ENCODE peak calls at places on chromosome 14, in nine cellular contexts. One of them, this sample, is unnamed.

GRCh38 chr14:33631021-33631420 is 319.9 kb downstream of the EGLN3 start:
- DNase-seq in DND-41: no peak
- DNase-seq in AG04450: no peak
- DNase-seq in GM23338: no peak
- DNase-seq in brain microvascular endothelial cell: no peak
- DNase-seq in fibroblast of lung: peak
- DNase-seq in colonic mucosa: no peak
- DNase-seq in epithelial cell of esophagus: no peak
- DNase-seq in suprapubic skin: no peak
- DNase-seq in this sample: no peak

GRCh38 chr14:87108726-87109125 is 884.3 kb downstream of the GALC start:
- DNase-seq in DND-41: no peak
- DNase-seq in AG04450: peak
- DNase-seq in GM23338: no peak
- DNase-seq in brain microvascular endothelial cell: no peak
- DNase-seq in fibroblast of lung: peak
- DNase-seq in colonic mucosa: no peak
- DNase-seq in epithelial cell of esophagus: peak
- DNase-seq in suprapubic skin: no peak
- DNase-seq in this sample: peak

GRCh38 chr14:105394714-105395537 is 3.4 kb upstream of the TEX22 start:
- DNase-seq in DND-41: no peak
- DNase-seq in AG04450: no peak
- DNase-seq in GM23338: no peak
- DNase-seq in brain microvascular endothelial cell: no peak
- DNase-seq in fibroblast of lung: no peak
- DNase-seq in colonic mucosa: no peak
- DNase-seq in epithelial cell of esophagus: no peak
- DNase-seq in suprapubic skin: no peak
- DNase-seq in this sample: no peak

GRCh38 chr14:79080040-79080439 is 909.9 kb downstream of the NRXN3 start:
- DNase-seq in DND-41: no peak
- DNase-seq in AG04450: no peak
- DNase-seq in GM23338: no peak
- DNase-seq in brain microvascular endothelial cell: no peak
- DNase-seq in fibroblast of lung: no peak
- DNase-seq in colonic mucosa: no peak
- DNase-seq in epithelial cell of esophagus: no peak
- DNase-seq in suprapubic skin: no peak
- DNase-seq in this sample: no peak

GRCh38 chr14:32507029-32507984 is 178.2 kb downstream of the AKAP6 start:
- DNase-seq in DND-41: no peak
- DNase-seq in AG04450: peak
- DNase-seq in GM23338: no peak
- DNase-seq in brain microvascular endothelial cell: peak
- DNase-seq in fibroblast of lung: peak
- DNase-seq in colonic mucosa: no peak
- DNase-seq in epithelial cell of esophagus: peak
- DNase-seq in suprapubic skin: no peak
- DNase-seq in this sample: peak

GRCh38 chr14:94388896-94389469 is 581 bp upstream of the SERPINA1 start:
- DNase-seq in DND-41: no peak
- DNase-seq in AG04450: no peak
- DNase-seq in GM23338: no peak
- DNase-seq in brain microvascular endothelial cell: no peak
- DNase-seq in fibroblast of lung: no peak
- DNase-seq in colonic mucosa: no peak
- DNase-seq in epithelial cell of esophagus: no peak
- DNase-seq in suprapubic skin: no peak
- DNase-seq in this sample: no peak

GRCh38 chr14:53979747-53980642 is 23.4 kb upstream of the BMP4 start:
- DNase-seq in DND-41: no peak
- DNase-seq in AG04450: no peak
- DNase-seq in GM23338: peak
- DNase-seq in brain microvascular endothelial cell: peak
- DNase-seq in fibroblast of lung: peak
- DNase-seq in colonic mucosa: no peak
- DNase-seq in epithelial cell of esophagus: no peak
- DNase-seq in suprapubic skin: peak
- DNase-seq in this sample: peak

GRCh38 chr14:50311337-50311973 is 574 bp downstream of the L2HGDH start:
- DNase-seq in DND-41: no peak
- DNase-seq in AG04450: no peak
- DNase-seq in GM23338: no peak
- DNase-seq in brain microvascular endothelial cell: no peak
- DNase-seq in fibroblast of lung: no peak
- DNase-seq in colonic mucosa: peak
- DNase-seq in epithelial cell of esophagus: peak
- DNase-seq in suprapubic skin: no peak
- DNase-seq in this sample: no peak

GRCh38 chr14:101557811-101558738 is 3.2 kb upstream of the DIO3 start:
- DNase-seq in DND-41: no peak
- DNase-seq in AG04450: no peak
- DNase-seq in GM23338: peak
- DNase-seq in brain microvascular endothelial cell: no peak
- DNase-seq in fibroblast of lung: no peak
- DNase-seq in colonic mucosa: no peak
- DNase-seq in epithelial cell of esophagus: no peak
- DNase-seq in suprapubic skin: no peak
- DNase-seq in this sample: no peak

GRCh38 chr14:50906326-50906725 is 34.5 kb downstream of the ABHD12B start:
- DNase-seq in DND-41: no peak
- DNase-seq in AG04450: no peak
- DNase-seq in GM23338: no peak
- DNase-seq in brain microvascular endothelial cell: no peak
- DNase-seq in fibroblast of lung: no peak
- DNase-seq in colonic mucosa: no peak
- DNase-seq in epithelial cell of esophagus: no peak
- DNase-seq in suprapubic skin: no peak
- DNase-seq in this sample: no peak

GRCh38 chr14:68501621-68502052 is 291.2 kb downstream of the ZFP36L1 start:
- DNase-seq in DND-41: no peak
- DNase-seq in AG04450: no peak
- DNase-seq in GM23338: no peak
- DNase-seq in brain microvascular endothelial cell: no peak
- DNase-seq in fibroblast of lung: no peak
- DNase-seq in colonic mucosa: no peak
- DNase-seq in epithelial cell of esophagus: no peak
- DNase-seq in suprapubic skin: no peak
- DNase-seq in this sample: no peak

GRCh38 chr14:23173039-23173438 is 10.4 kb downstream of the SLC7A8 start:
- DNase-seq in DND-41: no peak
- DNase-seq in AG04450: no peak
- DNase-seq in GM23338: no peak
- DNase-seq in brain microvascular endothelial cell: no peak
- DNase-seq in fibroblast of lung: no peak
- DNase-seq in colonic mucosa: no peak
- DNase-seq in epithelial cell of esophagus: no peak
- DNase-seq in suprapubic skin: no peak
- DNase-seq in this sample: no peak

DNA sequence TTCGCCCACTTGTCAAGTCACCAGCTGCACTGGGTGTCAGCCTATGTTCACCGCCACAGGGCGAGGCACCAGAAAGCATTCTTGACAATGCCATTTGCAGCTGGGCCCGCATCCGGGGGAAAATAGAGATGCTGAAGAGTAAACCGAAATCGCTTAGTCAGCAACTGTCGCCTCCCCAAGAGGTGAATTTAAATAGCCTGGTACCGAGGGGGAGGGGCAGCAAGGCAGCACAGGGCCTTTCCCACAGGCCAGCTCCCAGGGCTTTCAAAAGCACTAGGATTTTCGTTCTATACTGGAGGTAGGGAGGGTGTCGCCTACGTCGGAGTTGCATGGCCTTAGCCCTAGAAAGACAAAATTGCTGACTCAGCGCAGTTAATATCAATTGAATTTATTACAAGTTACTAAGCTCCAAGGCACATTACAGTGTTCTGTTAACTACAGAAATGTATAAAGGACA is 4.3 kb downstream of the IRF2BPL start:
- DNase-seq in DND-41: peak
- DNase-seq in AG04450: no peak
- DNase-seq in GM23338: peak
- DNase-seq in brain microvascular endothelial cell: no peak
- DNase-seq in fibroblast of lung: peak
- DNase-seq in colonic mucosa: peak
- DNase-seq in epithelial cell of esophagus: no peak
- DNase-seq in suprapubic skin: no peak
- DNase-seq in this sample: no peak
- H3K4me3 ChIP-seq in DND-41: no peak
- H3K4me3 ChIP-seq in AG04450: peak
- H3K4me3 ChIP-seq in GM23338: peak
- H3K4me3 ChIP-seq in brain microvascular endothelial cell: peak
- H3K4me3 ChIP-seq in fibroblast of lung: peak
- H3K4me3 ChIP-seq in colonic mucosa: peak
- H3K4me3 ChIP-seq in epithelial cell of esophagus: peak
- H3K4me3 ChIP-seq in suprapubic skin: peak
- H3K4me3 ChIP-seq in this sample: peak

GRCh38 chr14:27917896-27918295 is 848.7 kb upstream of the FOXG1 start:
- DNase-seq in DND-41: no peak
- DNase-seq in AG04450: no peak
- DNase-seq in GM23338: peak
- DNase-seq in brain microvascular endothelial cell: no peak
- DNase-seq in fibroblast of lung: no peak
- DNase-seq in colonic mucosa: no peak
- DNase-seq in epithelial cell of esophagus: no peak
- DNase-seq in suprapubic skin: no peak
- DNase-seq in this sample: no peak
- H3K4me3 ChIP-seq in DND-41: no peak
- H3K4me3 ChIP-seq in AG04450: no peak
- H3K4me3 ChIP-seq in GM23338: no peak
- H3K4me3 ChIP-seq in brain microvascular endothelial cell: no peak
- H3K4me3 ChIP-seq in fibroblast of lung: no peak
- H3K4me3 ChIP-seq in colonic mucosa: no peak
- H3K4me3 ChIP-seq in epithelial cell of esophagus: no peak
- H3K4me3 ChIP-seq in suprapubic skin: no peak
- H3K4me3 ChIP-seq in this sample: no peak

GRCh38 chr14:88547386-88547780 is 7.4 kb downstream of the PTPN21 start:
- DNase-seq in DND-41: no peak
- DNase-seq in AG04450: no peak
- DNase-seq in GM23338: no peak
- DNase-seq in brain microvascular endothelial cell: no peak
- DNase-seq in fibroblast of lung: no peak
- DNase-seq in colonic mucosa: no peak
- DNase-seq in epithelial cell of esophagus: no peak
- DNase-seq in suprapubic skin: no peak
- DNase-seq in this sample: no peak
- H3K4me3 ChIP-seq in DND-41: no peak
- H3K4me3 ChIP-seq in AG04450: no peak
- H3K4me3 ChIP-seq in GM23338: no peak
- H3K4me3 ChIP-seq in brain microvascular endothelial cell: no peak
- H3K4me3 ChIP-seq in fibroblast of lung: no peak
- H3K4me3 ChIP-seq in colonic mucosa: no peak
- H3K4me3 ChIP-seq in epithelial cell of esophagus: no peak
- H3K4me3 ChIP-seq in suprapubic skin: no peak
- H3K4me3 ChIP-seq in this sample: no peak

GRCh38 chr14:74642011-74642410 is 30.0 kb upstream of the LTBP2 start:
- DNase-seq in DND-41: no peak
- DNase-seq in AG04450: no peak
- DNase-seq in GM23338: no peak
- DNase-seq in brain microvascular endothelial cell: no peak
- DNase-seq in fibroblast of lung: no peak
- DNase-seq in colonic mucosa: no peak
- DNase-seq in epithelial cell of esophagus: no peak
- DNase-seq in suprapubic skin: no peak
- DNase-seq in this sample: no peak
- H3K4me3 ChIP-seq in DND-41: no peak
- H3K4me3 ChIP-seq in AG04450: no peak
- H3K4me3 ChIP-seq in GM23338: no peak
- H3K4me3 ChIP-seq in brain microvascular endothelial cell: no peak
- H3K4me3 ChIP-seq in fibroblast of lung: no peak
- H3K4me3 ChIP-seq in colonic mucosa: no peak
- H3K4me3 ChIP-seq in epithelial cell of esophagus: no peak
- H3K4me3 ChIP-seq in suprapubic skin: no peak
- H3K4me3 ChIP-seq in this sample: no peak

GRCh38 chr14:76376409-76376877 is 506 bp downstream of the ESRRB start:
- DNase-seq in DND-41: no peak
- DNase-seq in AG04450: no peak
- DNase-seq in GM23338: no peak
- DNase-seq in brain microvascular endothelial cell: no peak
- DNase-seq in fibroblast of lung: no peak
- DNase-seq in colonic mucosa: no peak
- DNase-seq in epithelial cell of esophagus: no peak
- DNase-seq in suprapubic skin: no peak
- DNase-seq in this sample: no peak
- H3K4me3 ChIP-seq in DND-41: no peak
- H3K4me3 ChIP-seq in AG04450: peak
- H3K4me3 ChIP-seq in GM23338: peak
- H3K4me3 ChIP-seq in brain microvascular endothelial cell: peak
- H3K4me3 ChIP-seq in fibroblast of lung: peak
- H3K4me3 ChIP-seq in colonic mucosa: no peak
- H3K4me3 ChIP-seq in epithelial cell of esophagus: peak
- H3K4me3 ChIP-seq in suprapubic skin: peak
- H3K4me3 ChIP-seq in this sample: no peak

GRCh38 chr14:65318636-65319506 is 93.7 kb upstream of the FUT8 start:
- DNase-seq in DND-41: no peak
- DNase-seq in AG04450: no peak
- DNase-seq in GM23338: no peak
- DNase-seq in brain microvascular endothelial cell: no peak
- DNase-seq in fibroblast of lung: no peak
- DNase-seq in colonic mucosa: no peak
- DNase-seq in epithelial cell of esophagus: no peak
- DNase-seq in suprapubic skin: no peak
- DNase-seq in this sample: no peak
- H3K4me3 ChIP-seq in DND-41: no peak
- H3K4me3 ChIP-seq in AG04450: no peak
- H3K4me3 ChIP-seq in GM23338: no peak
- H3K4me3 ChIP-seq in brain microvascular endothelial cell: no peak
- H3K4me3 ChIP-seq in fibroblast of lung: no peak
- H3K4me3 ChIP-seq in colonic mucosa: no peak
- H3K4me3 ChIP-seq in epithelial cell of esophagus: no peak
- H3K4me3 ChIP-seq in suprapubic skin: no peak
- H3K4me3 ChIP-seq in this sample: no peak

DNA sequence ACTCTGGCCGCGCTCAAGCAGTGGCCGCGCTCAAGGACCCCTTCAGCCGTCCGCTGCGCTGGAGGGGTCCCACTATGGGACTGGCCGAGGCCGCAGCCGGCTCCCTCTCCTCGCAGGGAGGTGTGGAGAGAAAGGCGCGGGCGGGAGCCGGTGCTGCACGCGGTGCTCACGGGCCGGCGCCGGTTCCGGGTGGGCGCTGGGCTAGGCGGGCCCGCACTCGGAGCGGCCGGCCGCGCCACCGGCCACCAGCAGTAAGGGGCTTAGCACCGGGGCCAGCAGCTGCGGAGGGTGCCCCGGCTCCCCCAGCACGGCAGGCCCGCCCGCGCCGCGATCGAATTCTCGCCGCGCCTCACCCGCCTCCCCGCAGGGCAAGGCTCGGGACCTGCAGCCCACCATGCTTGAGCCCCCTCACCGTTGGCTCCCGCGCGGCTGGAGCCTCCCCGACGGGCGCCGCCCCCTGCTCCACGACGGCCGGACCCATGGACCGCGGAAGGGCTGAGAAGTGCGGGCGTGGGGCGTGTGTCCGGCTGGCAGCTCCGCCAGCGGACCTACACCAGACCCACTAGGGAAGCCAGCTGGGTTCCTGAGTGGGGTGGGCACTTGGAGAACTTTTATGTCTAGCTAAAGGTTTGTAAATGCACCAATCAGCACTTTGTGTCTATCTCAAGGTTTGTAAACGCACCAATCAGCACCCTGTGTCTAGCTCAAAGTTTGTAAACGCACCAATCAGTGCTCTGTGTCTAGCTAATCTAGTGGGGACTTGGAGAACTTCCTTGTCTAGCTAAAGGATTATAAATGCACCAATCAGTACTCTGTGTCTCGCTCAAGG is 49.5 kb downstream of the KLHL28 start:
- DNase-seq in DND-41: no peak
- DNase-seq in AG04450: no peak
- DNase-seq in GM23338: peak
- DNase-seq in brain microvascular endothelial cell: no peak
- DNase-seq in fibroblast of lung: no peak
- DNase-seq in colonic mucosa: no peak
- DNase-seq in epithelial cell of esophagus: no peak
- DNase-seq in suprapubic skin: no peak
- DNase-seq in this sample: no peak
- H3K4me3 ChIP-seq in DND-41: no peak
- H3K4me3 ChIP-seq in AG04450: peak
- H3K4me3 ChIP-seq in GM23338: peak
- H3K4me3 ChIP-seq in brain microvascular endothelial cell: peak
- H3K4me3 ChIP-seq in fibroblast of lung: peak
- H3K4me3 ChIP-seq in colonic mucosa: peak
- H3K4me3 ChIP-seq in epithelial cell of esophagus: peak
- H3K4me3 ChIP-seq in suprapubic skin: peak
- H3K4me3 ChIP-seq in this sample: peak

This sample was measured in BJ.